ENCODE peak calls at places on chromosome 3, in seven cellular contexts. D is endothelial cell of umbilical vein, Z is heart right ventricle, H is fibroblast of lung, X is PC-3, G is left lung, J is HepG2. I is an unnamed sample.

GRCh38 chr3:138862924-138863775 is 28.4 kb upstream of the PIK3CB start:
- DNase-seq in G (no peak), H (peak), X (peak), D (peak), J (peak), Z (peak), I (no peak)

GRCh38 chr3:71415708-71416108 is 167.8 kb downstream of the FOXP1 start:
- DNase-seq in G (no peak), X (no peak), D (no peak), H (no peak), Z (no peak), J (peak), I (no peak)

GRCh38 chr3:59771760-59772159 is 721.9 kb upstream of the CFAP20DC start:
- DNase-seq in X (peak), J (peak), Z (no peak), H (peak), D (no peak), G (no peak), I (no peak)

GRCh38 chr3:174229916-174230315 is 629.2 kb upstream of the NAALADL2 start:
- DNase-seq in J (no peak), H (no peak), Z (no peak), X (no peak), G (no peak), D (no peak), I (no peak)

GRCh38 chr3:189324538-189325138 is 152.9 kb downstream of the TPRG1 start:
- DNase-seq in J (peak), D (peak), X (peak), H (peak), G (peak), Z (peak), I (no peak)

GRCh38 chr3:123663977-123664376 is 79.1 kb upstream of the HACD2 start:
- DNase-seq in H (no peak), J (no peak), X (no peak), G (no peak), Z (no peak), D (no peak), I (peak)

GRCh38 chr3:84292113-84292512 is 666.7 kb upstream of the CADM2 start:
- DNase-seq in J (no peak), H (no peak), D (no peak), X (peak), G (no peak), Z (no peak), I (no peak)

GRCh38 chr3:178428037-178428436 is 108.2 kb upstream of the KCNMB2 start:
- DNase-seq in D (no peak), Z (no peak), G (no peak), X (no peak), H (no peak), J (no peak), I (no peak)

GRCh38 chr3:115279939-115280338 is 132.9 kb upstream of the ZBTB20 start:
- DNase-seq in J (no peak), G (no peak), X (no peak), D (no peak), H (peak), Z (no peak), I (no peak)

GRCh38 chr3:4174760-4175159 is 128.4 kb upstream of the SETMAR start:
- DNase-seq in J (no peak), Z (no peak), H (no peak), X (no peak), G (no peak), D (no peak), I (no peak)

GRCh38 chr3:29695201-29695904 is 414.5 kb downstream of the RBMS3 start:
- DNase-seq in G (no peak), H (peak), D (peak), Z (no peak), X (peak), J (no peak), I (no peak)

GRCh38 chr3:15325228-15325627 is 7.2 kb downstream of the SH3BP5 start:
- DNase-seq in D (peak), G (no peak), X (peak), Z (no peak), J (no peak), H (no peak), I (no peak)

GRCh38 chr3:171531716-171532115 is 71.5 kb upstream of the TNIK start:
- DNase-seq in D (no peak), H (no peak), J (no peak), X (no peak), Z (no peak), G (no peak), I (no peak)

GRCh38 chr3:97197830-97198229 is 383.4 kb downstream of the EPHA6 start:
- DNase-seq in Z (no peak), H (no peak), X (no peak), D (no peak), J (no peak), G (no peak), I (no peak)

GRCh38 chr3:177875786-177876476 is 660.3 kb upstream of the KCNMB2 start:
- DNase-seq in Z (no peak), X (no peak), D (no peak), H (no peak), J (no peak), G (no peak), I (no peak)

GRCh38 chr3:43222594-43222993 is 63.7 kb upstream of the SNRK start:
- DNase-seq in H (no peak), Z (no peak), G (no peak), X (no peak), D (no peak), J (no peak), I (no peak)

GRCh38 chr3:30639937-30640336 is 33.5 kb downstream of the TGFBR2 start:
- DNase-seq in Z (no peak), X (no peak), H (no peak), G (no peak), J (no peak), D (no peak), I (no peak)

GRCh38 chr3:13045904-13046568 is 27.2 kb downstream of the IQSEC1 start:
- DNase-seq in J (no peak), G (peak), X (no peak), H (no peak), D (no peak), Z (peak), I (no peak)

GRCh38 chr3:170714151-170714550 is 128.3 kb upstream of the SLC7A14 start:
- DNase-seq in J (no peak), D (no peak), X (peak), H (peak), Z (no peak), G (no peak), I (no peak)

GRCh38 chr3:25663324-25664065 is 1.2 kb downstream of the TOP2B start:
- DNase-seq in J (peak), G (no peak), Z (no peak), X (peak), D (peak), H (peak), I (no peak)

GRCh38 chr3:8565376-8565775 is 63.8 kb downstream of the LMCD1 start:
- DNase-seq in J (no peak), H (no peak), D (no peak), X (no peak), Z (no peak), G (no peak), I (no peak)

GRCh38 chr3:149813367-149814281 is 609 bp downstream of the RNF13 start:
- DNase-seq in X (peak), G (no peak), J (peak), Z (peak), D (peak), H (peak), I (peak)

GRCh38 chr3:49903451-49904424 is at the start of gene MST1R:
- DNase-seq in G (peak), Z (peak), J (peak), D (peak), H (peak), X (peak), I (peak)

GRCh38 chr3:49378249-49378899 is 20.2 kb upstream of the GPX1 start:
- DNase-seq in H (peak), X (peak), Z (peak), G (peak), D (no peak), J (peak), I (peak)

GRCh38 chr3:16305121-16305541 is 40.1 kb downstream of the OXNAD1 start:
- DNase-seq in X (no peak), J (no peak), G (no peak), Z (no peak), H (no peak), D (no peak), I (no peak)

GRCh38 chr3:16252243-16252978 is 12.3 kb downstream of the DPH3 start:
- DNase-seq in G (no peak), X (no peak), J (peak), Z (no peak), D (no peak), H (no peak), I (no peak)

GRCh38 chr3:64518496-64518895 is 169.3 kb downstream of the ADAMTS9 start:
- DNase-seq in H (no peak), G (no peak), X (peak), Z (no peak), J (no peak), D (no peak), I (no peak)

GRCh38 chr3:126731044-126731443 is 27.0 kb downstream of the CHCHD6 start:
- DNase-seq in H (no peak), X (no peak), D (no peak), G (no peak), Z (no peak), J (no peak), I (no peak)

GRCh38 chr3:15333099-15333956 is 942 bp upstream of the SH3BP5 start:
- DNase-seq in D (no peak), H (no peak), X (peak), J (no peak), G (no peak), Z (no peak), I (no peak)

GRCh38 chr3:86978111-86978528 is 12.8 kb downstream of the VGLL3 start:
- DNase-seq in G (no peak), H (peak), X (no peak), D (no peak), J (no peak), Z (no peak), I (no peak)

GRCh38 chr3:89113887-89114840 is 6.7 kb downstream of the EPHA3 start:
- DNase-seq in H (peak), J (peak), G (peak), X (peak), Z (peak), D (no peak), I (peak)

GRCh38 chr3:64221564-64222257 is 3.6 kb downstream of the PRICKLE2 start:
- DNase-seq in J (no peak), Z (no peak), H (no peak), G (no peak), D (peak), X (no peak), I (no peak)

GRCh38 chr3:130925628-130926027 is 31.7 kb downstream of the ATP2C1 start:
- DNase-seq in Z (no peak), G (no peak), D (no peak), X (no peak), H (peak), J (no peak), I (no peak)

GRCh38 chr3:55701997-55702396 is 214.9 kb upstream of the WNT5A start:
- DNase-seq in D (no peak), X (no peak), J (no peak), G (no peak), H (peak), Z (no peak), I (no peak)

GRCh38 chr3:182092662-182093262 is 381.0 kb downstream of the SOX2 start:
- DNase-seq in H (no peak), D (no peak), J (no peak), G (no peak), X (no peak), Z (no peak), I (no peak)

GRCh38 chr3:147518465-147518864 is 109.3 kb downstream of the ZIC1 start:
- DNase-seq in G (no peak), D (no peak), Z (no peak), H (peak), X (no peak), J (no peak), I (no peak)

GRCh38 chr3:43361077-43361476 is 74.7 kb downstream of the SNRK start:
- DNase-seq in D (no peak), Z (no peak), H (no peak), X (no peak), J (no peak), G (no peak), I (no peak)

GRCh38 chr3:59317386-59317785 is 267.6 kb upstream of the CFAP20DC start:
- DNase-seq in Z (no peak), G (no peak), J (no peak), X (no peak), D (no peak), H (no peak), I (no peak)

GRCh38 chr3:60301142-60301541 is 950.1 kb downstream of the FHIT start:
- DNase-seq in G (no peak), D (no peak), Z (no peak), J (no peak), X (peak), H (peak), I (no peak)

GRCh38 chr3:186340211-186340610 is 21.8 kb downstream of the DGKG start:
- DNase-seq in D (no peak), J (no peak), Z (no peak), G (no peak), X (peak), H (no peak), I (no peak)

GRCh38 chr3:186339180-186339912 is 22.7 kb downstream of the DGKG start:
- DNase-seq in X (no peak), H (no peak), Z (no peak), J (no peak), G (no peak), D (no peak), I (no peak)

DNA sequence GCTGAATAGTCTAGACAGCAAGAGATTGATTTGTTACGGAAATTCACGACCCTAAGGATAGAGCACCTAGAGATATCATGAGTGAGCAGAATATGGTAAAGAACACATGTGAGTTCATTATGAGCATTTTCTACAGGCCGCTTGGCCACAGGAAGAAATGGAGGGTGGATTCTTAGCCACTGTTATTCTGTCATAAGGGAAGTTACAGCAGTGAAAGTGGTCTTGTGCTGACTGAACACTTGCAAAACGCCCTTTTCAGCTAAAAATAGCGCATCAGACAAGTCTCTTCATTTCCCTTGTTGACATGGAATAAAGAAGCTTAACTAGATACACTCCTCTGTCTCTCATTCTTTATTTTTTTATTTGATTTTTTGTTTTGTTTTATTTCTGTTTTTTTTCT is 19.8 kb downstream of the DGKG start:
- DNase-seq in D (no peak), G (no peak), Z (no peak), J (no peak), H (no peak), X (no peak), I (no peak)
- H3K4me3 ChIP-seq in D (no peak), G (no peak), Z (no peak), J (no peak), H (no peak), X (no peak), I (no peak)

GRCh38 chr3:62497156-62497555 is 123.8 kb upstream of the FEZF2 start:
- DNase-seq in X (no peak), G (no peak), Z (no peak), H (no peak), J (no peak), D (no peak), I (no peak)

GRCh38 chr3:62496509-62496908 is 123.2 kb upstream of the FEZF2 start:
- DNase-seq in G (no peak), Z (peak), J (no peak), H (no peak), X (no peak), D (no peak), I (peak)

DNA sequence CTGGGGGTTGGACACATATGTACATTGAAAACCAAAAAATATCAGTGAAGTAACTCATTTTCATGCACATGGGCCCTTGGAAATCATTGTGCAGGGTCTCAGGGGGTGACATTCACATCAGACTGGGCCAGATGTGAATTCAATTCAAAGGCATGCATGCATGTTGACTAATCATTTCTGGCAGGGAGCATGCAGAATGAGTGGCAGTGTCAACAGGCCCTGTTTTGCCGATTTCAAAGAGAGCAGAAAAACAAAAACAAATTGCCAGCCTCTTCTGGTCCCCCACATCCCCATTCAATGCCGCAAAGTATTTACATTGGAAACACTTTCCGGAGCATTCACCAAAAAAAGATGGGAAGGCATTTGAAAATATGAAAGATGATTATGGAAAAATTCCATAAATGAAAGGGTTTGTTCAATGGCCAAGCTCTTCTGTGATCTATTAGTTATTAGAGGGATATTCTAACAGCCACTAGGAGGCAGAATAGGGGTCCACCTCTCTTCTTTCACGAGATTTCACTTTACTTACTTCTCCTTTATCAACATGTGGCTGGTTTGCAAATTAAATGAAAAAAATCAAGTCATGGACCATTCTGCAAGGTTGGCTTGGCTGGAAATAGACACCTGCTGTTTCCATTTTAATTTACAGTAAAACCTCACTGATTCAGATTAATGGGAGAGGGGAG is 119.9 kb upstream of the FEZF2 start:
- DNase-seq in G (no peak), Z (no peak), H (peak), J (no peak), X (no peak), D (no peak), I (no peak)
- TF ChIP-seq CTCF in G (no peak), Z (no peak), H (no peak), J (no peak), X (peak), D (peak), I (no peak)

GRCh38 chr3:23170306-23170705 is 32.8 kb upstream of the UBE2E2 start:
- DNase-seq in X (no peak), H (no peak), D (no peak), G (no peak), Z (no peak), J (no peak), I (no peak)
- H3K27ac ChIP-seq in X (no peak), H (no peak), D (no peak), G (no peak), Z (no peak), J (no peak), I (no peak)

GRCh38 chr3:195155842-195156241 is 115.1 kb downstream of the XXYLT1 start:
- DNase-seq in J (no peak), X (no peak), G (no peak), H (peak), D (peak), Z (no peak), I (no peak)
- H3K4me3 ChIP-seq in J (no peak), X (no peak), G (no peak), H (no peak), D (no peak), Z (no peak), I (no peak)

GRCh38 chr3:161369531-161369930 is 1.8 kb downstream of the SPTSSB start:
- DNase-seq in H (no peak), Z (no peak), G (no peak), J (no peak), X (peak), D (no peak), I (no peak)

GRCh38 chr3:161372321-161373260 is 1.3 kb upstream of the SPTSSB start:
- DNase-seq in D (peak), H (peak), X (peak), J (no peak), Z (no peak), G (no peak), I (peak)

GRCh38 chr3:161366067-161366466 is 5.2 kb downstream of the SPTSSB start:
- DNase-seq in J (no peak), Z (no peak), D (no peak), X (no peak), H (no peak), G (no peak), I (no peak)

DNA sequence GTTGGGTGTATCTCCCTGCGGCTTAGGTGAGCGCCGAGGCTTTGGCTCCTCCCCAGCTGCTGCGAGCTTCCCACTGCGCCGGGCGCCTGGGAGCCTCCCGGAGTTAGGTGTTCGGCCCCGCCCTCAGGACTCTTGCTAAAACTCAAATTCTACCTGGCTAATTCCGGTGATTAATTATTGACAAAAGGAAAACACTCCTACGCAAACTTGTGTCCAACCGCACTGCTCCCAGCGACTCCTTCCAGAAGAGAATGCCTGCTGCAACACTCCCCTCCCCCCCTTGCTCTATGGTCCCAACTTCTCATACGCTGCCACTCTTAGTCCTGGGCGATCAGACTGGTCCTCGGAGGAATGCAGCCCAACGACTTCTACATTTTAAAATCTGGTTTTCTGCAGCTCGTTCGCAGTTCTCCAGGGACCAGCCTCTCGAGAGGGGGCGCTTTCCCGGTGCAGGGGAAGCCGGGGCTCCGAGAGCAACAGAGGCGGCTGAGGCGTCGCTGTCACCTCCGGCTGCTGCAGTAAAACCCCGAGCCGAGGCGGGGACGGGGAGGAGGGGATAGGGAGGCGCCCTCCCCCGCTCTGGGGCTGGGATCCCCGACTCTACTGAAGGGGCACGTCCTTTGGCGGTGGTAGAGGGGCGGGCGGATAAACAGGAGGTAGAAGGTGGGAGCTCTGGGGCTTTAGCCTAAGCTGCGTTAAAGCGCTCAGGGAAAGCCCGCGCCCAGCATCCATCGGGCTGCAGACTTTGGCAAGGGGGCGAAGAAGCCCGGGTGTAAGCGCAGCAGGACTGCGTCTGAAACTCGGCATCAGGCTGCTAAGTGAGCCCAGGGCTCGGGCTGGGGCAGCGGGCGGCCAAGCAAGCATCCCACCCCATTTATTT is at the start of gene SPTSSB:
- DNase-seq in J (peak), D (peak), G (peak), X (peak), H (peak), Z (peak), I (peak)
- TF ChIP-seq CTCF in J (peak), D (peak), G (no peak), X (peak), H (peak), Z (no peak), I (no peak)

GRCh38 chr3:135944831-135945230 is 20.7 kb upstream of the PPP2R3A start:
- DNase-seq in X (no peak), D (no peak), Z (no peak), J (no peak), G (no peak), H (no peak), I (no peak)
- H3K27ac ChIP-seq in X (no peak), D (no peak), Z (no peak), J (no peak), G (no peak), H (no peak), I (no peak)

GRCh38 chr3:110430146-110430545 is 641.5 kb upstream of the NECTIN3 start:
- DNase-seq in H (no peak), X (no peak), Z (no peak), D (no peak), G (no peak), J (no peak), I (no peak)
- H3K4me3 ChIP-seq in H (no peak), X (no peak), Z (no peak), D (no peak), G (no peak), J (no peak), I (no peak)

GRCh38 chr3:146148468-146148931 is 12.5 kb downstream of the PLOD2 start:
- DNase-seq in D (peak), G (no peak), H (peak), Z (no peak), X (peak), J (no peak), I (no peak)
- TF ChIP-seq CTCF in D (peak), G (no peak), H (peak), Z (no peak), X (peak), J (peak), I (no peak)